ENCODE peak calls at places on chromosomes 3 and 15, in ten cellular contexts. K is transverse colon, S is stomach, Z is ovary, F is body of pancreas, H is A549, W is breast epithelium, E is GM12891, Y is H1, C is uterus. D is an unnamed sample.

GRCh38 chr3:153162513-153163348 is 705 bp downstream of the RAP2B start:
- DNase-seq in S (peak; percentile 45), W (peak; percentile 32), C (peak; percentile 37), F (peak; percentile 37), H (no peak), K (peak; percentile 43), E (peak; percentile 24), Y (no peak), Z (peak; percentile 59), D (peak; percentile 71)

GRCh38 chr3:121730940-121731687 is 18.4 kb downstream of the GOLGB1 start:
- DNase-seq in F (no peak), E (no peak), Z (no peak), K (no peak), S (no peak), W (no peak), C (no peak), Y (no peak), H (no peak), D (no peak)

GRCh38 chr15:34719051-34719882 is 35.5 kb downstream of the GJD2 start:
- DNase-seq in F (no peak), Y (no peak), H (no peak), E (no peak), K (no peak), Z (no peak), C (no peak), S (no peak), W (no peak), D (no peak)

GRCh38 chr3:31851278-31851677 is 129.8 kb downstream of the OSBPL10 start:
- DNase-seq in Y (no peak), K (no peak), W (no peak), F (no peak), Z (no peak), S (no peak), E (no peak), H (no peak), C (no peak), D (no peak)

GRCh38 chr3:15955968-15956367 is 158.2 kb upstream of the ANKRD28 start:
- DNase-seq in F (no peak), E (no peak), W (no peak), S (no peak), C (no peak), Z (no peak), K (no peak), Y (no peak), H (no peak), D (no peak)

GRCh38 chr3:11154953-11155325 is 646 bp downstream of the HRH1 start:
- DNase-seq in K (no peak), C (peak; percentile 23), S (no peak), W (no peak), E (no peak), Z (no peak), H (no peak), F (no peak), Y (no peak), D (no peak)

GRCh38 chr15:31391687-31392671 is 65.3 kb downstream of the KLF13 start:
- DNase-seq in Z (peak; percentile 80), C (peak; percentile 80), H (peak; percentile 78), F (peak; percentile 90), E (peak; percentile 85), S (peak; percentile 90), Y (no peak), K (peak; percentile 91), W (peak; percentile 72), D (peak; percentile 94)

GRCh38 chr3:146052791-146053310 is 108.1 kb downstream of the PLOD2 start:
- DNase-seq in Y (no peak), H (no peak), C (no peak), S (no peak), E (no peak), W (no peak), Z (no peak), K (no peak), F (no peak), D (no peak)

GRCh38 chr3:184582583-184582982 is 21.0 kb downstream of the EPHB3 start:
- DNase-seq in F (no peak), Y (no peak), H (no peak), W (no peak), S (no peak), C (no peak), E (no peak), Z (peak; percentile 58), K (no peak), D (no peak)

GRCh38 chr15:43134157-43134637 is 811 bp downstream of the TMEM62 start:
- DNase-seq in Y (no peak), W (no peak), F (no peak), S (no peak), K (no peak), H (no peak), E (no peak), Z (no peak), C (no peak), D (no peak)
- TF ChIP-seq POLR2A in Y (no peak), W (no peak), F (no peak), S (no peak), K (no peak), H (no peak), E (no peak), Z (no peak), C (no peak), D (no peak)

GRCh38 chr15:45586990-45587860 is at the start of gene BLOC1S6:
- DNase-seq in C (peak; percentile 89), Y (peak; percentile 84), F (peak; percentile 89), H (peak; percentile 50), E (peak; percentile 67), W (peak; percentile 75), K (peak; percentile 91), Z (peak; percentile 93), S (peak; percentile 90), D (peak; percentile 97)
- TF ChIP-seq POLR2A in C (peak; percentile 77), Y (peak; percentile 97), F (peak; percentile 94), H (peak; percentile 72), E (peak; percentile 91), W (peak; percentile 84), K (peak; percentile 85), Z (peak; percentile 67), S (no peak), D (peak; percentile 95)

GRCh38 chr3:9396632-9397330 is 634 bp upstream of the SETD5 start:
- DNase-seq in Y (peak; percentile 97), S (peak; percentile 98), E (peak; percentile 70), H (peak; percentile 88), Z (peak; percentile 99), F (peak; percentile 97), W (peak; percentile 99), C (peak; percentile 99), K (peak; percentile 98), D (peak; percentile 99)

GRCh38 chr3:9396301-9396631 is 1.1 kb upstream of the SETD5 start:
- DNase-seq in S (peak; percentile 84), Y (peak; percentile 85), K (peak; percentile 94), F (peak; percentile 90), C (no peak), W (peak; percentile 94), Z (no peak), H (peak; percentile 76), E (peak; percentile 24), D (peak; percentile 92)

GRCh38 chr3:9398715-9399708 is 1.6 kb downstream of the SETD5 start:
- DNase-seq in S (no peak), E (no peak), H (no peak), F (peak; percentile 18), Y (no peak), Z (no peak), W (no peak), K (no peak), C (no peak), D (peak; percentile 81)

GRCh38 chr3:9397911-9398714 is 698 bp downstream of the SETD5 start:
- DNase-seq in C (peak; percentile 47), W (peak; percentile 52), S (peak; percentile 43), E (no peak), H (no peak), Y (no peak), Z (peak; percentile 70), F (peak; percentile 63), K (peak; percentile 56), D (peak; percentile 84)

DNA sequence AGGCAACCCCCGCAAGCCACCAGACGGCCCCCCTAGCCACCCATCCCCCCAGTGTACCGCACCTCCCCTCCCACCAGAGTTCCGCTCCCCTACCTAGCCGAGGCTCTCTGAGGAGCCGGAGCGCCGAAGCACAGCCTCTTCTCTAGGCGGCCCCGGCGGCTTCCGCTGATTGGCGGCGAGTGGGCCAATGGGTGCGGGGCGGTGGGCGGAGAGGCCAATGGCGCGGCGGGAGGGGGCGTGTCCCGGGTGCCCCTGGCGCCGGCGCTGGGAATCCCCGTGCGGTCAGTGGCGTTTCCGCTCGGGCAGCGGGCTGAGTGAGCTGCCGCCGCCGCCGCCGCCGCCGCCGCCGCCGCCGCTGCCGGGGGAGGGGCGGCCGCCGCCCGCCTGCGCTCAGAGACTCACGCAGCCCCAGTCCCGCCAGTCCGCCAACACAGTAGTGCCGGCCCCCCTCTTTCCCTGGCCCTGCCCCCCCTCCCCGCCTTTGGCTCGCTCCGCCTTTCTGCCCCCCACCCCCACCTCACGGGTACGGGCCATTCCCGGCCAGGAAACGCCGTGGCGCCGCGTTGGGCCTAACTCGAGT is at the start of gene SETD5:
- DNase-seq in C (peak; percentile 98), Z (peak; percentile 99), W (peak; percentile 98), S (peak; percentile 99), F (peak; percentile 98), H (peak; percentile 90), Y (peak; percentile 75), K (peak; percentile 99), E (peak; percentile 83), D (peak; percentile 97)
- TF ChIP-seq POLR2A in C (peak; percentile 89), Z (peak; percentile 83), W (peak; percentile 97), S (no peak), F (peak; percentile 99), H (peak; percentile 95), Y (peak; percentile 91), K (peak; percentile 99), E (peak; percentile 83), D (peak; percentile 49)

DNA sequence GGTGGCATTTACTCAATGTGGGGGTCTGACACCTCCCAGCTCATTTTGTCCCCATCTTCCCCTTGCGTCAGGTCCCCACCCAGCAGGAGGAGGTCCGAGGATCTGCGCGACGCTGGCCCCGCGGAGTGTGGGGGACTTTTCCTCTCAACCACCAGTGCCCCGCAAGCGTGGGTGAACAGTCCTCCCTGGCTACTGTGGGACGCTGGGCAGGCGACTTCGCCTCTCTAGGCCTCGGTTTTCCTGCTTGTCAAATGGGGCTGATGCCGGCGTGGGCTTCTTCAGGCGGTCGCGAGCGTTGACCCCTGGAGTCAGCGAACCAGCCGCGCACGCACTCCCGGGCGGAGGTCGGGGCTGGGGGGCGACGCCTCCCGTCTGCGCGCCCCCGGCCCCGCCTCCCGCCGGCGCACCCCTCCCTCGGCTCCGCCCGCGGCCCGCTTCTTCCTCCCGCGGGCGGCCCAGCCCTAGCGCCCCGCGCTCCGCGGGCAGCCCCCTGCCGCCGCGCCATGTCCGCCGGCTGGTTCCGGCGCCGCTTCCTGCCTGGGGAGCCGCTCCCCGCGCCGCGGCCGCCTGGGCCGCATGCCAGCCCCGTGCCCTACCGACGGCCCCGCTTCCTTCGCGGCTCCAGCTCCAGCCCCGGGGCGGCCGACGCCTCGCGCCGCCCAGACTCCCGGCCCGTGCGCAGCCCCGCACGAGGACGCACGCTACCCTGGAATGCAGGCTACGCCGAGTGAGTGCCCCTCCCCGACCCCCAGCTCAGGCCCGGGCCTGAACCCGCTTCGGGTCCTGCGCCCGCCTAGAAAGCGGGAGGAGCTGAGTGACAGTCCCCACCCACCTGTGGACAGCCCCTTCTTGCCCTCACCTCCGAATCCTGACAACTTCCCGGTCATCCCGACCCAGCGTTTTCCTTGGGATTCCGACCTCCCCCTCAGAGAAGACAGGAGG is at the start of gene PPM1M:
- DNase-seq in C (peak; percentile 59), S (peak; percentile 58), F (peak; percentile 60), Y (no peak), H (peak; percentile 46), W (no peak), Z (peak; percentile 75), K (peak; percentile 67), E (peak; percentile 76), D (peak; percentile 60)
- TF ChIP-seq POLR2A in C (peak; percentile 46), S (no peak), F (no peak), Y (no peak), H (peak; percentile 19), W (peak; percentile 15), Z (no peak), K (no peak), E (peak; percentile 41), D (peak; percentile 31)